ENCODE peak calls at places on chromosomes 5 and 9, in six cellular contexts. T is substantia nigra; U is MV-4-11; M is activated naive CD4-positive, alpha-beta T cell treated with anti-CD3 and anti-CD28 coated beads, Interleukin-2, amount 10 ng/mL, durations not matched to agents 7 days and 5 days; F is RWPE1; H is stimulated activated CD4-positive, alpha-beta T cell treated with anti-CD3 and anti-CD28 coated beads, Interleukin-2, amount 100 ng/mL, for 24 hours. W is an unnamed sample.

GRCh38 chr5:163347671-163348070 is 89.7 kb upstream of the CCNG1 start:
- DNase-seq in H (peak), U (peak), F (peak), M (peak), T (no peak), W (peak)

GRCh38 chr5:138077064-138077696 is 6.7 kb upstream of the WNT8A start:
- DNase-seq in F (peak), U (peak), T (no peak), H (peak), M (peak), W (peak)

GRCh38 chr5:69512740-69513260 is 20.2 kb downstream of the OCLN start:
- DNase-seq in F (peak), T (no peak), U (no peak), H (no peak), M (no peak), W (no peak)

GRCh38 chr5:96141749-96142148 is 180.1 kb upstream of the ELL2 start:
- DNase-seq in H (no peak), M (no peak), U (no peak), F (peak), T (no peak), W (no peak)

GRCh38 chr9:136940526-136941230 is 3.9 kb downstream of the FBXW5 start:
- DNase-seq in T (no peak), F (no peak), U (no peak), H (no peak), M (no peak), W (no peak)

GRCh38 chr5:3593771-3594513 is 1.7 kb upstream of the IRX1 start:
- DNase-seq in T (no peak), U (no peak), M (no peak), H (no peak), F (no peak), W (no peak)

GRCh38 chr5:52770287-52770939 is 17.3 kb upstream of the ITGA1 start:
- DNase-seq in U (no peak), T (no peak), H (no peak), F (no peak), M (no peak), W (no peak)

GRCh38 chr5:135747824-135748223 is 86.6 kb upstream of the SLC25A48 start:
- DNase-seq in H (no peak), F (no peak), M (no peak), T (no peak), U (no peak), W (no peak)

GRCh38 chr9:14316574-14317304 is 2.8 kb upstream of the NFIB start:
- DNase-seq in H (no peak), F (no peak), T (no peak), U (no peak), M (no peak), W (peak)

GRCh38 chr9:109409998-109410397 is 88.1 kb downstream of the PTPN3 start:
- DNase-seq in H (no peak), U (no peak), M (no peak), F (no peak), T (no peak), W (no peak)

GRCh38 chr5:149133795-149134777 is 7.2 kb upstream of the ABLIM3 start:
- DNase-seq in M (no peak), T (no peak), U (peak), F (peak), H (no peak), W (peak)

GRCh38 chr5:8913522-8913921 is 632.4 kb downstream of the SEMA5A start:
- DNase-seq in T (no peak), H (no peak), M (no peak), F (no peak), U (no peak), W (no peak)

GRCh38 chr5:31054436-31054835 is 139.1 kb upstream of the CDH6 start:
- DNase-seq in F (no peak), H (no peak), U (no peak), T (no peak), M (no peak), W (no peak)

GRCh38 chr5:137834498-137834897 is 33.2 kb upstream of the MYOT start:
- DNase-seq in M (no peak), T (no peak), U (no peak), F (peak), H (no peak), W (no peak)

GRCh38 chr5:180137401-180138213 is 66.0 kb upstream of the RNF130 start:
- DNase-seq in F (no peak), U (no peak), M (peak), H (no peak), T (no peak), W (no peak)

GRCh38 chr9:3004572-3004971 is 160.7 kb upstream of the PUM3 start:
- DNase-seq in F (no peak), U (peak), T (no peak), H (no peak), M (no peak), W (no peak)

GRCh38 chr5:54993318-54993717 is 7.9 kb upstream of the ESM1 start:
- DNase-seq in U (no peak), T (no peak), H (no peak), M (no peak), F (no peak), W (no peak)

GRCh38 chr5:37739817-37740261 is 100.0 kb downstream of the GDNF start:
- DNase-seq in U (no peak), F (no peak), H (no peak), T (no peak), M (no peak), W (no peak)

GRCh38 chr5:122195784-122196394 is 66.5 kb downstream of the ZNF474 start:
- DNase-seq in U (peak), F (peak), M (no peak), H (no peak), T (no peak), W (peak)

GRCh38 chr9:16870606-16871357 is at the start of gene BNC2:
- DNase-seq in M (no peak), H (no peak), F (no peak), T (no peak), U (peak), W (peak)

GRCh38 chr9:123893146-123893545 is 36.8 kb downstream of the DENND1A start:
- DNase-seq in M (no peak), U (no peak), T (no peak), F (no peak), H (no peak), W (no peak)

GRCh38 chr9:5843450-5844249 is 10.7 kb upstream of the ERMP1 start:
- DNase-seq in H (no peak), U (no peak), M (peak), T (no peak), F (no peak), W (peak)

GRCh38 chr5:78671609-78672008 is 23.0 kb upstream of the LHFPL2 start:
- DNase-seq in H (no peak), T (no peak), U (no peak), F (no peak), M (no peak), W (no peak)